ENCODE peak calls at places on chromosome X, in seven cellular contexts. Z is right cardiac atrium; E is psoas muscle; C is NT2/D1; M is naive thymus-derived CD4-positive, alpha-beta T cell; S is transverse colon; Y is colonic mucosa. J is an unnamed sample. For H3K4me1, the result is how much of the 10 kb centered on the place peaks cover.

GRCh38 chrX:12709047-12709446 is 82.2 kb upstream of the PRPS2 start:
- DNase-seq in Z (no peak), E (no peak), C (no peak), M (no peak), S (no peak), Y (no peak), J (no peak)

GRCh38 chrX:50627696-50628095 is 157.1 kb upstream of the DGKK start:
- DNase-seq in Z (no peak), E (no peak), C (no peak), M (no peak), S (no peak), Y (no peak), J (no peak)

GRCh38 chrX:53435997-53436396 is 1.8 kb upstream of the HSD17B10 start:
- DNase-seq in Z (peak), E (peak), C (peak), M (peak), S (peak), Y (peak), J (peak)

GRCh38 chrX:72346306-72346949 is 40.7 kb upstream of the CITED1 start:
- DNase-seq in Z (no peak), E (no peak), C (no peak), M (no peak), S (no peak), Y (no peak), J (no peak)

GRCh38 chrX:138886769-138887168 is 175.3 kb upstream of the FGF13 start:
- DNase-seq in Z (no peak), E (no peak), C (no peak), M (no peak), S (no peak), Y (no peak), J (no peak)

GRCh38 chrX:69060631-69061408 is 104.4 kb downstream of the PJA1 start:
- DNase-seq in Z (no peak), E (no peak), C (peak), M (no peak), S (peak), Y (peak), J (peak)

GRCh38 chrX:32987139-32987538 is 224.2 kb downstream of the DMD start:
- DNase-seq in Z (peak), E (no peak), C (peak), M (no peak), S (no peak), Y (no peak), J (no peak)

GRCh38 chrX:118226060-118226428 is 109.4 kb upstream of the KLHL13 start:
- DNase-seq in Z (no peak), E (no peak), C (no peak), M (no peak), S (no peak), Y (no peak), J (no peak)

GRCh38 chrX:46642145-46642544 is 68.6 kb downstream of the CHST7 start:
- DNase-seq in Z (no peak), E (no peak), C (no peak), M (peak), S (no peak), Y (no peak), J (no peak)

GRCh38 chrX:132836471-132836870 is 122.0 kb downstream of the HS6ST2 start:
- DNase-seq in Z (no peak), E (no peak), C (no peak), M (no peak), S (no peak), Y (no peak), J (no peak)

GRCh38 chrX:11759172-11759460 is 1.1 kb downstream of the MSL3 start:
- DNase-seq in Z (no peak), E (no peak), C (no peak), M (no peak), S (no peak), Y (no peak), J (no peak)

GRCh38 chrX:99761731-99762130 is 648.3 kb downstream of the PCDH19 start:
- DNase-seq in Z (no peak), E (no peak), C (no peak), M (no peak), S (no peak), Y (no peak), J (no peak)

GRCh38 chrX:19824603-19825002 is 62.8 kb downstream of the SH3KBP1 start:
- DNase-seq in Z (no peak), E (no peak), C (no peak), M (no peak), S (no peak), Y (no peak), J (no peak)

GRCh38 chrX:33138677-33139249 is 72.6 kb downstream of the DMD start:
- DNase-seq in Z (no peak), E (no peak), C (no peak), M (no peak), S (no peak), Y (no peak), J (no peak)

GRCh38 chrX:31021537-31021936 is 50.3 kb downstream of the FTHL17 start:
- DNase-seq in Z (no peak), E (no peak), C (no peak), M (no peak), S (no peak), Y (no peak), J (no peak)

GRCh38 chrX:32010157-32010656 is 938.4 kb upstream of the FTHL17 start:
- DNase-seq in Z (no peak), E (no peak), C (no peak), M (no peak), S (no peak), Y (no peak), J (no peak)

GRCh38 chrX:9315086-9315485 is 149.8 kb upstream of the TBL1X start:
- DNase-seq in Z (no peak), E (no peak), C (no peak), M (no peak), S (no peak), Y (no peak), J (no peak)

GRCh38 chrX:103464071-103464773 is 55.1 kb downstream of the RAB40A start:
- DNase-seq in Z (peak), E (no peak), C (no peak), M (peak), S (peak), Y (no peak), J (no peak)

GRCh38 chrX:31266172-31267076 is 194.6 kb upstream of the FTHL17 start:
- DNase-seq in Z (peak), E (peak), C (no peak), M (no peak), S (peak), Y (peak), J (peak)

GRCh38 chrX:125205918-125206665 is 113.6 kb upstream of the TEX13C start:
- DNase-seq in Z (peak), E (no peak), C (no peak), M (no peak), S (no peak), Y (peak), J (no peak)

GRCh38 chrX:101291204-101291603 is at the start of gene TAF7L:
- DNase-seq in Z (peak), E (no peak), C (no peak), M (no peak), S (no peak), Y (no peak), J (no peak)

GRCh38 chrX:130793966-130794365 is 109.0 kb downstream of the ENOX2 start:
- DNase-seq in Z (no peak), E (no peak), C (no peak), M (no peak), S (no peak), Y (no peak), J (no peak)

GRCh38 chrX:30831082-30831481 is 58.0 kb downstream of the TAB3 start:
- DNase-seq in Z (no peak), E (no peak), C (peak), M (peak), S (no peak), Y (no peak), J (no peak)

GRCh38 chrX:111648802-111649201 is 32.2 kb upstream of the ALG13 start:
- DNase-seq in Z (no peak), E (no peak), C (no peak), M (no peak), S (no peak), Y (no peak), J (no peak)

DNA sequence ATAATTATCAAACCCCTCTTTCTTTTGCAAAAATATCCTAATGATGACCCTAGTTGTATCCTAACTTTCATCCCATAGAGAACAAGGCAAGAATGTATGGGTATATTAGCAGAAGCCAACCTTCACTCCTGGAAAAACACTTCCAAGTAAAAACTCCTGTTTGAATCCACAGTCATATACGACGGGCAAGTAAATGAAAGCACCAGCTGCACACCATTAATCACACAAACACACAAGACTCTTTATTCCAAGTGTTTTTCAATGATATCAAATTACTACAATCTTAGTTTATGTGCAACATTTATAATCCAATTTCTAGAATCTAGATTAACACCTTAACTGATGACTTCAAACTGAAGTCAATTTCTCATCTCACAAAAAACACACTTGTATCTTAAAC is 22.9 kb downstream of the ACSL4 start:
- DNase-seq in Z (no peak), E (no peak), C (no peak), M (no peak), S (no peak), Y (no peak), J (no peak)
- H3K4me1 ChIP-seq in Z (under half), E (under half), C (under half), M (under half), S (under half), Y (under half), J (under half)

GRCh38 chrX:40167240-40168182 is 69.8 kb upstream of the BCOR start:
- DNase-seq in Z (no peak), E (peak), C (no peak), M (no peak), S (peak), Y (peak), J (no peak)
- H3K4me1 ChIP-seq in Z (under half), E (under half), C (under half), M (under half), S (under half), Y (under half), J (under half)

GRCh38 chrX:66015906-66016689 is 23.8 kb downstream of the VSIG4 start:
- DNase-seq in Z (no peak), E (no peak), C (no peak), M (no peak), S (no peak), Y (no peak), J (no peak)
- H3K4me1 ChIP-seq in Z (under half), E (under half), C (under half), M (half or more), S (under half), Y (under half), J (under half)

GRCh38 chrX:154540897-154541535 is 5.6 kb downstream of the G6PD start:
- DNase-seq in Z (no peak), E (no peak), C (no peak), M (no peak), S (no peak), Y (no peak), J (peak)
- H3K4me1 ChIP-seq in Z (under half), E (under half), C (under half), M (under half), S (under half), Y (under half), J (under half)

DNA sequence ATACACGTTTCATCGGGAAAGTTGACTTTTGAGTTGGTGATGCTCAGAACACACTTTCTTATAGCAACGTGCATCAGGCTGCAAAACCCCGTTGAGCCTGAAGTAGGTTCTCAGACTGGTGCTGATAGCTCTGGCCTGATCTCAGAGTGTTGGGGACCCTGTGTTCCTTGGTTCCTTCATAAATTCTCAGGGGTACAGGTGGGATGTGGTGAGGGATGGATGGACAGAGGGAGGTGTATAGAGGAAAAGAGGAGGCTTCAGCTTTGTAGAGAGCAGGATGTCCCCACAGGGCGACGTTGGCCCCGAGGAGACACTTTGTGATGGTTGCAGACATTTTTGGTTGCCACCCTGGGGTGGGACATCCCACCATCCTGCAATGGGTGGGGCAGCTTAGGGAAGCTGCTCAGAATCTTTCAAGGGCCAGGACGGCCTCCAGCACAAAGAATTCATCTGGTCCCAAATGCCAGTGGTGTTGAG is 2.5 kb downstream of the CD99 start:
- DNase-seq in Z (no peak), E (no peak), C (no peak), M (no peak), S (no peak), Y (no peak), J (no peak)
- H3K4me1 ChIP-seq in Z (under half), E (under half), C (under half), M (half or more), S (half or more), Y (under half), J (under half)

DNA sequence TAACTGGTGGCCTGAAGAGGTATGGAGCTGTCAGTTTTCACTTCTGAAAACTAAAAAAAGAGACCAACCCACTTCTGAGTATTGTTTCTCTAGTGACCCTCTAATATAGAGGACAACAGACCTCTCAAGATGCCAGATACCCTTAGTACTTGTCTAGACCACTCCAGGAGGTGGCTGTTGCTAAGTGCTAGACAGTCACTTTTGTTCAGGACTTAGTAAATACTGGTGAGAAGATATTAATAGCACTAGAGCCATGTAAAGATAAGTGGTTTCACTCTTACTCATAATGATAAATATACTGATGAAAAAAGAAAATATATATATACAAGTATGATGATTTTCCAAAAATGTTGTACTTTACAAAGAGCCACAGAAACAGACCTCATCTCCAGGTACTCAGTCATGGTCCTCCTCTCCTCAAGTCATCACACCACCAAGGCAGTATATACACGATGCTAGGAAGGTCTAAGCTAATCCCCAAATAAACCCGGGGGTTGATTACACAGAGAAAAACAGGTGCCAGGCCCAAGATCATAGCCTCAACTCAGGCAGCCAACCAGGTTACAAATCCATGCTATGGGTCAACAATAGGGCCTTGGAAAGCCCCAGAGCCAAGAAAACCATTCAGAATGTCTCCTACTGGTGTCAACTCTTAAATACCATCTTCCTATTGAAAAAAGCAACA is 66.9 kb downstream of the ARHGEF9 start:
- DNase-seq in Z (no peak), E (no peak), C (no peak), M (no peak), S (no peak), Y (no peak), J (no peak)
- H3K4me1 ChIP-seq in Z (under half), E (under half), C (under half), M (under half), S (under half), Y (under half), J (under half)

GRCh38 chrX:155953055-155953454 is 44.4 kb upstream of the IL9R start:
- DNase-seq in Z (no peak), E (no peak), C (no peak), M (no peak), S (no peak), Y (no peak), J (no peak)

GRCh38 chrX:155957843-155958242 is 39.7 kb upstream of the IL9R start:
- DNase-seq in Z (no peak), E (no peak), C (no peak), M (no peak), S (no peak), Y (no peak), J (no peak)

GRCh38 chrX:155956649-155957048 is 40.8 kb upstream of the IL9R start:
- DNase-seq in Z (no peak), E (no peak), C (no peak), M (no peak), S (no peak), Y (no peak), J (no peak)

GRCh38 chrX:155956099-155956498 is 41.4 kb upstream of the IL9R start:
- DNase-seq in Z (no peak), E (no peak), C (no peak), M (no peak), S (no peak), Y (no peak), J (no peak)

GRCh38 chrX:155954793-155955192 is 42.7 kb upstream of the IL9R start:
- DNase-seq in Z (no peak), E (no peak), C (no peak), M (no peak), S (no peak), Y (no peak), J (no peak)
- H3K4me1 ChIP-seq in Z (under half), E (under half), C (under half), M (under half), S (under half), Y (under half), J (under half)

GRCh38 chrX:154735695-154736393 is 15.0 kb downstream of the GAB3 start:
- DNase-seq in Z (peak), E (peak), C (no peak), M (no peak), S (peak), Y (no peak), J (peak)
- H3K4me1 ChIP-seq in Z (under half), E (under half), C (under half), M (under half), S (under half), Y (under half), J (under half)

DNA sequence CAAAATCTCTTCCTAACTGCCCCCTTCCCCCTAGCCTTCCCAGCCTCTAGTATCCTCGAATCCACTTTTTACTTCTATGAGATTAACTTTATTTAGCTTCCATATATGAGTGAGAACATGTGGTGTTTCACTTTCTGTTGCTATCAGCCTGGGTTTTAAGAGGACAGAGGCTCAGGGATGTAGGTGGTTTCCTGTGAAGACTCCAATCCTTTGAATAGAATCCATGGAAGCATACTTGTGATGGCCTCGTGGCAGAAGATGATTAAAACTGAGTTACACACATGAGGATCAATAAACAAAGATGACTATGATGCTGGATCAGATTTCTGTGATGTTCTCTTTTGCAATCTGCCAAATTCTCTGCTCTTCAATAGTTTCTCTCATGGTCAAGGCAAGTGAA is 29.8 kb downstream of the CD99L2 start:
- DNase-seq in Z (no peak), E (no peak), C (no peak), M (no peak), S (no peak), Y (no peak), J (no peak)
- H3K4me1 ChIP-seq in Z (under half), E (under half), C (under half), M (under half), S (under half), Y (under half), J (under half)

DNA sequence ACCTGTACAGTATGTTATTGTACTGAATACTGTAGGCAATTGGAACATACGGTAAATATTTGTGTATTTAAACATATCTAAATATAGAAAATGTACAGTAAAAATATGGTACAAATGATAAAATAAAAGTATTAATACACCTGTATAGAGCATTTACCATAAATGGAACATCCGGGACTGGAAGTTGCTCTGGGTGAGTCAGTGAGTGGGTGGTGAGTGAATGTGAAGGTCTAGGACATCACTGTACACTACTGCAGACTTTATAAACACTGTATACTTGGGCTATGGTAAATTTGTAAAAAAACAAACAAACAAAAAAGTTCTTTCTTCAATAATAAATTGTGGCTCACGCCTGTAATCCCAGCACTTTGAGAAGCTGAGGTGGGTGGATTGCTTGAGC is 52.4 kb upstream of the FHL1 start:
- DNase-seq in Z (no peak), E (no peak), C (no peak), M (no peak), S (no peak), Y (no peak), J (no peak)
- H3K4me1 ChIP-seq in Z (under half), E (under half), C (under half), M (under half), S (under half), Y (under half), J (under half)